ENCODE peak calls at places on chromosomes 2 and 18, in four cellular contexts. D, W, J and Q are unnamed samples.

GRCh38 chr2:46813046-46813445 is 102.6 kb downstream of the MCFD2 start:
- DNase-seq in D (no peak), W (peak; percentile 76), J (no peak), Q (peak; percentile 65)

GRCh38 chr18:6199777-6200176 is 214.9 kb downstream of the L3MBTL4 start:
- DNase-seq in D (no peak), W (no peak), J (no peak), Q (no peak)

GRCh38 chr2:196464311-196464710 is 175.2 kb upstream of the CCDC150 start:
- DNase-seq in D (no peak), W (no peak), J (no peak), Q (no peak)

GRCh38 chr18:48928787-48929186 is 22.0 kb downstream of the SMAD7 start:
- DNase-seq in D (peak; percentile 71), W (peak; percentile 50), J (no peak), Q (peak; percentile 96)

GRCh38 chr2:1162768-1163584 is 212.3 kb downstream of the SNTG2 start:
- DNase-seq in D (peak; percentile 14), W (no peak), J (no peak), Q (no peak)

GRCh38 chr2:101038455-101039255 is 36.6 kb downstream of the RPL31 start:
- DNase-seq in D (no peak), W (peak; percentile 11), J (no peak), Q (no peak)

GRCh38 chr2:32743480-32744236 is 115.8 kb downstream of the TTC27 start:
- DNase-seq in D (no peak), W (no peak), J (no peak), Q (no peak)

GRCh38 chr2:149383340-149383739 is 53.0 kb downstream of the LYPD6 start:
- DNase-seq in D (no peak), W (peak; percentile 89), J (peak; percentile 83), Q (no peak)

GRCh38 chr2:1672738-1673137 is 71.6 kb downstream of the PXDN start:
- DNase-seq in D (no peak), W (no peak), J (no peak), Q (no peak)

GRCh38 chr2:172232638-172233253 is 130.0 kb upstream of the DLX2 start:
- DNase-seq in D (no peak), W (no peak), J (no peak), Q (no peak)

GRCh38 chr2:219630770-219631405 is 3.5 kb downstream of the SLC4A3 start:
- DNase-seq in D (no peak), W (no peak), J (no peak), Q (no peak)

GRCh38 chr18:12703714-12704113 is 872 bp downstream of the PSMG2 start:
- DNase-seq in D (peak; percentile 3), W (peak; percentile 36), J (no peak), Q (no peak)

GRCh38 chr2:234865040-234865439 is 86.8 kb upstream of the SH3BP4 start:
- DNase-seq in D (no peak), W (no peak), J (no peak), Q (no peak)

GRCh38 chr2:177753682-177754475 is 318.7 kb downstream of the PDE11A start:
- DNase-seq in D (no peak), W (peak; percentile 92), J (peak; percentile 87), Q (no peak)

GRCh38 chr18:52339891-52340371 is at the start of gene DCC:
- DNase-seq in D (no peak), W (peak; percentile 62), J (no peak), Q (no peak)

GRCh38 chr2:162058973-162059668 is 14.9 kb downstream of the DPP4 start:
- DNase-seq in D (peak; percentile 43), W (no peak), J (no peak), Q (no peak)

GRCh38 chr2:237863659-237864029 is 4.2 kb downstream of the RAMP1 start:
- DNase-seq in D (no peak), W (no peak), J (no peak), Q (peak; percentile 44)

GRCh38 chr2:113242318-113242717 is 36.4 kb downstream of the PAX8 start:
- DNase-seq in D (no peak), W (no peak), J (no peak), Q (no peak)

GRCh38 chr2:119760237-119760807 is 600 bp downstream of the PTPN4 start:
- DNase-seq in D (peak; percentile 14), W (no peak), J (no peak), Q (no peak)

GRCh38 chr2:218832520-218832919 is 917 bp upstream of the PRKAG3 start:
- DNase-seq in D (no peak), W (peak; percentile 61), J (peak; percentile 42), Q (peak; percentile 44)